ENCODE peak calls at places on chromosomes 7 and 10, in nine cellular contexts. F, G, H, E, Q, D, J, W and U are unnamed samples.
A peak's percentile ranks its signal among the peaks of the same experiment; 100 is the strongest.

GRCh38 chr7:139798892-139799291 is 21.1 kb upstream of the HIPK2 start:
- DNase-seq in G (no peak), F (no peak), E (no peak), H (no peak), Q (no peak), D (no peak), W (no peak), J (no peak), U (no peak)

GRCh38 chr10:102279104-102279503 is 33.8 kb downstream of the GBF1 start:
- DNase-seq in J (no peak), E (no peak), F (no peak), H (no peak), W (no peak), G (no peak), Q (no peak), D (no peak), U (no peak)

GRCh38 chr7:95527033-95527775 is 41.5 kb downstream of the ASB4 start:
- DNase-seq in H (no peak), J (peak; percentile 24), W (peak; percentile 39), D (peak; percentile 50), E (peak; percentile 49), F (no peak), G (no peak), Q (peak; percentile 42), U (peak; percentile 13)

GRCh38 chr7:13540429-13540828 is 449.0 kb downstream of the ETV1 start:
- DNase-seq in G (no peak), E (no peak), J (no peak), F (no peak), D (no peak), W (no peak), Q (no peak), H (no peak), U (no peak)

GRCh38 chr7:103065666-103066065 is 8.9 kb downstream of the FBXL13 start:
- DNase-seq in J (peak; percentile 14), H (peak; percentile 49), F (no peak), Q (no peak), G (no peak), E (peak; percentile 69), W (no peak), D (no peak), U (no peak)

GRCh38 chr10:78865518-78865835 is 203.3 kb upstream of the ZMIZ1 start:
- DNase-seq in W (no peak), Q (no peak), D (no peak), G (peak; percentile 68), F (no peak), H (peak; percentile 35), J (no peak), E (no peak), U (no peak)

GRCh38 chr10:122078965-122079401 is 90.0 kb downstream of the TACC2 start:
- DNase-seq in F (peak; percentile 59), G (no peak), J (no peak), W (peak; percentile 41), H (no peak), D (peak; percentile 63), E (no peak), Q (no peak), U (no peak)

GRCh38 chr7:14836571-14837189 is 65.9 kb downstream of the DGKB start:
- DNase-seq in G (no peak), J (peak; percentile 33), F (peak; percentile 43), H (no peak), E (no peak), Q (no peak), D (peak; percentile 48), W (no peak), U (no peak)

GRCh38 chr10:34320265-34320664 is 494.8 kb downstream of the PARD3 start:
- DNase-seq in E (no peak), D (no peak), J (no peak), H (no peak), G (no peak), F (no peak), Q (no peak), W (no peak), U (no peak)

GRCh38 chr7:38463277-38464224 is 167.6 kb downstream of the AMPH start:
- DNase-seq in H (peak; percentile 44), E (no peak), J (peak; percentile 26), G (no peak), D (peak; percentile 40), W (no peak), Q (no peak), F (peak; percentile 36), U (peak; percentile 72)

GRCh38 chr7:101172005-101172853 is 6.9 kb upstream of the VGF start:
- DNase-seq in W (no peak), G (no peak), Q (no peak), D (no peak), F (no peak), J (no peak), H (no peak), E (peak; percentile 53), U (no peak)

GRCh38 chr7:131548371-131548770 is 8.1 kb downstream of the PODXL start:
- DNase-seq in Q (no peak), E (no peak), W (no peak), D (no peak), H (no peak), J (no peak), G (no peak), F (no peak), U (no peak)

GRCh38 chr7:18426564-18427226 is 68.9 kb upstream of the HDAC9 start:
- DNase-seq in H (no peak), J (peak; percentile 47), Q (peak; percentile 62), W (no peak), G (no peak), D (no peak), E (no peak), F (no peak), U (no peak)

GRCh38 chr10:12279281-12279680 is 70.1 kb upstream of the CAMK1D start:
- DNase-seq in J (no peak), W (peak; percentile 31), H (no peak), D (no peak), F (no peak), G (no peak), E (no peak), Q (no peak), U (no peak)

GRCh38 chr7:159137906-159138305 is 6.8 kb downstream of the VIPR2 start:
- DNase-seq in J (no peak), H (peak; percentile 3), F (no peak), E (no peak), G (peak; percentile 29), W (no peak), Q (no peak), D (peak; percentile 11), U (no peak)

GRCh38 chr10:118809372-118809695 is 54.6 kb upstream of the CACUL1 start:
- DNase-seq in Q (no peak), W (peak; percentile 29), F (no peak), G (no peak), D (no peak), E (no peak), H (peak; percentile 18), J (no peak), U (no peak)

GRCh38 chr7:47988496-47989386 is 9.3 kb upstream of the HUS1 start:
- DNase-seq in J (no peak), W (no peak), H (no peak), Q (no peak), D (no peak), F (no peak), E (peak; percentile 27), G (no peak), U (no peak)

GRCh38 chr10:87842776-87843497 is 20.4 kb downstream of the KLLN start:
- DNase-seq in D (no peak), E (no peak), W (no peak), J (peak; percentile 80), F (no peak), G (no peak), H (no peak), Q (no peak), U (no peak)

GRCh38 chr10:95907454-95908253 is at the start of gene CC2D2B:
- DNase-seq in W (peak; percentile 83), Q (peak; percentile 49), D (peak; percentile 84), H (peak; percentile 84), J (peak; percentile 37), F (peak; percentile 83), E (peak; percentile 27), G (peak; percentile 90), U (peak; percentile 22)

GRCh38 chr7:23106801-23107713 is 1.5 kb downstream of the KLHL7 start:
- DNase-seq in G (no peak), F (no peak), H (no peak), J (no peak), Q (no peak), D (no peak), E (no peak), W (no peak), U (no peak)

GRCh38 chr7:23107781-23108180 is 2.2 kb downstream of the KLHL7 start:
- DNase-seq in H (no peak), G (no peak), E (no peak), W (no peak), Q (no peak), F (no peak), D (no peak), J (no peak), U (no peak)

GRCh38 chr7:23106491-23106800 is 861 bp downstream of the KLHL7 start:
- DNase-seq in H (peak; percentile 28), E (no peak), J (no peak), G (no peak), W (peak; percentile 31), F (no peak), Q (peak; percentile 65), D (no peak), U (no peak)

GRCh38 chr7:23109470-23109869 is 3.9 kb downstream of the KLHL7 start:
- DNase-seq in E (no peak), H (no peak), Q (no peak), D (no peak), W (no peak), G (no peak), F (no peak), J (no peak), U (no peak)

GRCh38 chr7:23108995-23109394 is 3.4 kb downstream of the KLHL7 start:
- DNase-seq in D (no peak), J (no peak), H (no peak), Q (no peak), E (no peak), F (no peak), W (no peak), G (no peak), U (no peak)
- H3K4me3 ChIP-seq in D (peak overlapping the region; percentile 83), J (no peak overlapping the region), H (no peak overlapping the region), Q (no peak overlapping the region), E (no peak overlapping the region), F (peak overlapping the region; percentile 98), W (no peak overlapping the region), G (no peak overlapping the region), U (no peak overlapping the region)

GRCh38 chr7:35802102-35802466 is 1.2 kb downstream of the SEPTIN7 start:
- DNase-seq in J (no peak), F (no peak), D (no peak), G (no peak), H (no peak), Q (no peak), E (no peak), W (no peak), U (no peak)
- TF ChIP-seq CTCF in J (no peak), F (no peak), D (no peak), G (no peak), H (no peak), Q (peak; percentile 33), E (peak; percentile 6), W (no peak), U (no peak)

GRCh38 chr10:124149143-124149542 is 55.7 kb upstream of the CHST15 start:
- DNase-seq in F (no peak), E (no peak), G (no peak), D (no peak), J (no peak), Q (no peak), H (no peak), W (no peak), U (no peak)
- H3K4me3 ChIP-seq in F (no peak overlapping the region), E (peak overlapping the region; percentile 43), G (no peak overlapping the region), D (no peak overlapping the region), J (no peak overlapping the region), Q (no peak overlapping the region), H (no peak overlapping the region), W (no peak overlapping the region), U (no peak overlapping the region)

GRCh38 chr7:157961731-157962457 is 625.1 kb downstream of the DNAJB6 start:
- DNase-seq in H (no peak), E (no peak), Q (no peak), F (no peak), J (no peak), D (no peak), G (peak; percentile 16), W (no peak), U (no peak)
- TF ChIP-seq CTCF in H (no peak), E (no peak), Q (no peak), F (no peak), J (no peak), D (no peak), G (no peak), W (no peak), U (no peak)